ENCODE peak calls at places on chromosomes 6 and 20, in eight cellular contexts. S is effector memory CD4-positive, alpha-beta T cell; M is mesenchymal stem cell; Z is spleen; R is ovary; W is cardiac muscle cell; F is HCT116; Y is H1. G is an unnamed sample. For H3K4me1, the result is how much of the 10 kb centered on the place peaks cover.

GRCh38 chr6:169898788-169899480 is 147.5 kb downstream of the ERMARD start:
- DNase-seq in S (no peak), M (no peak), Z (no peak), R (no peak), W (peak), F (no peak), Y (no peak), G (no peak)

GRCh38 chr20:1474817-1475603 is 8.4 kb upstream of the NSFL1C start:
- DNase-seq in S (no peak), M (no peak), Z (no peak), R (no peak), W (no peak), F (no peak), Y (no peak), G (no peak)

GRCh38 chr6:43334466-43335095 is 26.0 kb upstream of the CRIP3 start:
- DNase-seq in S (no peak), M (peak), Z (no peak), R (no peak), W (peak), F (peak), Y (peak), G (peak)

GRCh38 chr6:168658059-168658458 is 217.1 kb downstream of the SMOC2 start:
- DNase-seq in S (no peak), M (no peak), Z (no peak), R (no peak), W (no peak), F (no peak), Y (no peak), G (no peak)

GRCh38 chr6:110664933-110665332 is 150.3 kb downstream of the CDK19 start:
- DNase-seq in S (no peak), M (peak), Z (no peak), R (no peak), W (no peak), F (no peak), Y (no peak), G (no peak)

GRCh38 chr20:63594043-63594561 is 20.1 kb upstream of the HELZ2 start:
- DNase-seq in S (no peak), M (peak), Z (no peak), R (no peak), W (peak), F (no peak), Y (no peak), G (no peak)

GRCh38 chr6:158662607-158663464 is 13.0 kb downstream of the SYTL3 start:
- DNase-seq in S (no peak), M (no peak), Z (peak), R (peak), W (peak), F (no peak), Y (no peak), G (no peak)

GRCh38 chr20:56289652-56290051 is 41.1 kb downstream of the MC3R start:
- DNase-seq in S (no peak), M (no peak), Z (no peak), R (no peak), W (no peak), F (no peak), Y (no peak), G (no peak)

GRCh38 chr6:130958468-130958867 is 104.6 kb downstream of the EPB41L2 start:
- DNase-seq in S (no peak), M (no peak), Z (no peak), R (no peak), W (peak), F (no peak), Y (no peak), G (no peak)

GRCh38 chr6:14706378-14706929 is 539.4 kb upstream of the JARID2 start:
- DNase-seq in S (no peak), M (peak), Z (no peak), R (peak), W (peak), F (peak), Y (no peak), G (no peak)

GRCh38 chr6:57173886-57174510 is 1.9 kb downstream of the BAG2 start:
- DNase-seq in S (no peak), M (peak), Z (no peak), R (no peak), W (peak), F (peak), Y (no peak), G (peak)
- H3K4me1 ChIP-seq in S (under half), M (under half), Z (under half), R (under half), W (under half), F (under half), Y (under half), G (under half)

GRCh38 chr20:38537176-38537575 is 43.8 kb upstream of the ADIG start:
- DNase-seq in S (no peak), M (no peak), Z (no peak), R (no peak), W (no peak), F (no peak), Y (no peak), G (no peak)
- H3K4me3 ChIP-seq in S (no peak), M (no peak), Z (no peak), R (no peak), W (no peak), F (no peak), Y (no peak), G (no peak)

GRCh38 chr6:33770116-33770832 is 18.7 kb downstream of the LEMD2 start:
- DNase-seq in S (no peak), M (peak), Z (no peak), R (peak), W (no peak), F (no peak), Y (no peak), G (no peak)
- H3K27ac ChIP-seq in S (no peak), M (peak), Z (peak), R (peak), W (no peak), F (no peak), Y (peak), G (no peak)

DNA sequence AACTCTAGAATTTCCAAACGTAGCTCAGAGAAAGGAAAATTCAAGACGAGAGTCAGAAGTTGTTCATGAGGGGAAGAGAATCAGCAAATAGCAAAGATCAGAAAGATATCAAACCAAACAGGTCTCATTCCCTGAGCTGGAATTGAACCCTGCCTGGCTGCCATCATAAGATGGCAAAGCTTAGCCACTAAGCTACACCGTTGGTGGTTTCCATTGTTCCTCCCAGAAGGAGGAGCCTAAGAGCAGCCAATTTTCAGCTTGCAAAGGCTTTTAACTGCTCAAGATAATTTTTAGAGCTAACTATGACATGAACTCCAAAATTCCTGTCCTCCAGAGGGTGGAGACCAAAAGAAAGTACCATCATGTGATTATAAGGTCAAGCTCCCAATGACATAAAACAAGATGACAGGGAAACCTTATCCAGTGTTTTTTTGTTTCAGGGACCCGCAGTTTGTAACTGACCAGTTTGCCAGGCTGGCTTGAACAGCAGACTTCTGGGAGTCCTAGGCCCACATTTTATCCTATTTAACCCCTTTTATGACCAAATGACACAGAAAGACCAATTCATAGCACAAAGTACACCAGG is 55.9 kb downstream of the COL11A2 start:
- DNase-seq in S (no peak), M (no peak), Z (no peak), R (no peak), W (no peak), F (no peak), Y (no peak), G (no peak)
- H3K4me1 ChIP-seq in S (under half), M (under half), Z (under half), R (under half), W (under half), F (under half), Y (under half), G (under half)

GRCh38 chr6:146895101-146895771 is 296.5 kb downstream of the ADGB start:
- DNase-seq in S (no peak), M (no peak), Z (no peak), R (no peak), W (no peak), F (no peak), Y (no peak), G (no peak)

GRCh38 chr6:146894624-146895023 is 295.9 kb downstream of the ADGB start:
- DNase-seq in S (no peak), M (no peak), Z (no peak), R (no peak), W (no peak), F (no peak), Y (no peak), G (no peak)

GRCh38 chr6:146892613-146893401 is 294.0 kb downstream of the ADGB start:
- DNase-seq in S (no peak), M (peak), Z (no peak), R (no peak), W (peak), F (no peak), Y (no peak), G (no peak)

GRCh38 chr6:146892283-146892612 is 293.5 kb downstream of the ADGB start:
- DNase-seq in S (no peak), M (no peak), Z (no peak), R (no peak), W (no peak), F (no peak), Y (no peak), G (no peak)

DNA sequence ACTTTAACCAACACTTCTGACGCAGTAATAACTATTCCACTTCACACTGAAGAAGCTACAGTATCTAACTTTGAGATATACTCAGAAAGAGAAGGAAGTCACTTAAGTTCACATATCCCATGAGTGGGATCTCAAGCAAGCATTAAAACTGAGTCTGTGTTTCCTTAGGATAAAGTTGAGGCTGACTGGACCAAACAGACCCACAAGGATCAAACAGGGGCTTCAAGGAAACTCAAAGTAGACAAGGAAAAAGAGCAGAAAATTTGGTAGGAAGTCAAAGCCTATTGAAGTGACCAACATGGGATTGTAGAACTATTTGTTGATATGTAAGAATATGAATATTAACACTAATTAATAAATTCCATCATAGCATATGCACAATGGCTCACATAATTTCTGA is 294.9 kb downstream of the ADGB start:
- DNase-seq in S (no peak), M (no peak), Z (no peak), R (no peak), W (no peak), F (no peak), Y (no peak), G (no peak)
- H3K4me3 ChIP-seq in S (no peak), M (no peak), Z (no peak), R (no peak), W (no peak), F (no peak), Y (no peak), G (no peak)

GRCh38 chr20:49273696-49274277 is 4.1 kb downstream of the ZNFX1 start:
- DNase-seq in S (no peak), M (no peak), Z (no peak), R (no peak), W (no peak), F (no peak), Y (no peak), G (no peak)

GRCh38 chr20:49277786-49278035 is 146 bp downstream of the ZNFX1 start:
- DNase-seq in S (no peak), M (no peak), Z (no peak), R (no peak), W (no peak), F (no peak), Y (no peak), G (no peak)

GRCh38 chr20:49276895-49277785 is 717 bp downstream of the ZNFX1 start:
- DNase-seq in S (no peak), M (peak), Z (peak), R (peak), W (no peak), F (no peak), Y (no peak), G (peak)

GRCh38 chr20:49276201-49276894 is 1.5 kb downstream of the ZNFX1 start:
- DNase-seq in S (peak), M (peak), Z (no peak), R (no peak), W (peak), F (no peak), Y (no peak), G (no peak)

DNA sequence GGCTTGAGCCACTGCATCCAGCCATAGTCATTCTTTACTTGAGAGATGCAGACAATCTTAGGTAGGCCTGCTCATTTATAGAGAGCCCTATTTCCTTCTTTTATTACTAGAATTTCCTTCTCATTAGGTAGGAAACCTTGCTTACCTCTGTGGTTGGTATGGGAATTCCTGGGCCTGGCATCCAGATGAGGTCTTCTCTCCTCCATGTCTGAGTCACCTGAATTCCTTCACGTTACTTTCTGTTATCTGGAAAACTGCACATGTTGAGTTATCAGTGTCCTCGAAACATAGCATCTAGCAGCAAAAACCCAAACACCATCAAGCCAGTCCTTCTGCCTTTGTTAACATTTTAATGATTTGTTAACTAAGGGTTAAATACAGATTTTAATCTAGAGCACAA is 2.2 kb downstream of the ZNFX1 start:
- DNase-seq in S (no peak), M (no peak), Z (no peak), R (no peak), W (no peak), F (no peak), Y (no peak), G (no peak)
- H3K27ac ChIP-seq in S (peak), M (no peak), Z (peak), R (no peak), W (no peak), F (peak), Y (no peak), G (peak)

DNA sequence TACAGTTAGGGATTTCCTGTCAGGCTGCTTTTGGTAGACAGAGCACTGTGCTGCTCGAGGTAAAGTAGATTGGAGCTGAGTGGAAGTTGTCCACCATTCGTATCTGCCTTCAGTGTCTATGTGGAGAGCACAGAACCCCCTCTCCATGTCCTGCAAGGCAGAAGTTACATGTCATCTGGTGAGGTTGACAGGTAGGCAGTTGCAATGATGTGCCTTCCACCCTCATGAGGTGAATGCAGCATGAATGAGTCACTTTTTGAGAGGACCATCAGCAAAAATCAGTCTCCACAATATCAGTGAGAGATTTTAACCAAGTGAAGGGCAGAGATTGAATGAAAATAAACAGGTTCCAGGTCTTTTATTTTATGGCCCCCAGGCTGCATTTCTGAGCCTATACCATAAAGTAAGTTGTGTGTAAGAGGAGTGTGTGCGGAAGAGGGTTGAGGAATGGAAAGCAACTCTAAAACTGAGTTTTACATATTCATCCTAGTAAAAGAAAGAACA is 16.0 kb downstream of the TRAPPC3L start:
- DNase-seq in S (no peak), M (no peak), Z (no peak), R (no peak), W (no peak), F (no peak), Y (no peak), G (no peak)
- H3K4me1 ChIP-seq in S (under half), M (under half), Z (under half), R (under half), W (under half), F (under half), Y (under half), G (under half)

GRCh38 chr6:31690231-31691077 is 9.6 kb upstream of the LY6G5C start:
- DNase-seq in S (no peak), M (no peak), Z (no peak), R (no peak), W (peak), F (no peak), Y (no peak), G (no peak)

GRCh38 chr6:31692886-31693285 is 10.2 kb downstream of the ABHD16A start:
- DNase-seq in S (no peak), M (no peak), Z (no peak), R (no peak), W (no peak), F (no peak), Y (no peak), G (no peak)

GRCh38 chr6:31691078-31691463 is 10.2 kb upstream of the LY6G5C start:
- DNase-seq in S (no peak), M (no peak), Z (no peak), R (no peak), W (no peak), F (no peak), Y (no peak), G (no peak)

GRCh38 chr6:31692353-31692752 is 10.8 kb downstream of the ABHD16A start:
- DNase-seq in S (no peak), M (no peak), Z (no peak), R (no peak), W (no peak), F (no peak), Y (no peak), G (no peak)

DNA sequence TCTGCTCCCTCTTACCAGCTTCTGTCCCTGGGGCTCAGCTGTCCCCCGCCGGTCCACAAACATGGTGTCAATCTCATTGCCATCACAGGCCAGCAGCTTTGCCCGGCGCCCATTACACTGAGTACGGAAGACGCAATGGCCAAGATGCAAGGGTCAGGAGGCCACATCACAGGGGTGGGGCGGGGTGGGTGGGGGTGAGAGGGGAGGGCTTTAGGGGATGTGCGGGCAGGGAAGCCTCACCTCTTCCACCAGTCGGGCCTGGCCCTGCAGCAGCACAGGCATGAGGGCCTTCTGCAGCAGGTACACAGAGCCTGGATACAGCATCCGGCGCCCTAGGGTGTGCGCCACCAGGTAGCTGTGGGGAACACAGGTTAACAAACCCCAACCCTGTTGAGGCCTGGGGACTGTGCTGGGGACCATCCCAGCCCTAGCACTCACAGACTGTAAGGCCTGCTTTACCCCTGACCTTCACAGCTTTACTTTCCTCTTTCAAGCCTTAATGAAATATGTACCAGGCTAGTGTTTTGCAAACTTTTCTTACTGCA is 10.8 kb upstream of the LY6G5C start:
- DNase-seq in S (no peak), M (no peak), Z (no peak), R (no peak), W (no peak), F (no peak), Y (no peak), G (no peak)
- H3K4me3 ChIP-seq in S (no peak), M (no peak), Z (no peak), R (no peak), W (no peak), F (no peak), Y (no peak), G (no peak)

GRCh38 chr20:9051508-9051907 is 17.4 kb upstream of the PLCB4 start:
- DNase-seq in S (no peak), M (peak), Z (no peak), R (no peak), W (peak), F (peak), Y (no peak), G (no peak)
- H3K27ac ChIP-seq in S (no peak), M (peak), Z (no peak), R (no peak), W (no peak), F (peak), Y (no peak), G (no peak)